ENCODE peak calls at places on chromosomes 5 and 9, in nine cellular contexts. S is CD8-positive, alpha-beta T cell; I is GM12864; F is H54; E is AG08396; G is adipocyte; B is endothelial cell of umbilical vein; U is HCT116; M is effector memory CD4-positive, alpha-beta T cell. K is an unnamed sample.

GRCh38 chr5:61362796-61363364 is 30.8 kb downstream of the ZSWIM6 start:
- DNase-seq in G (no peak), U (no peak), E (peak), M (no peak), F (no peak), B (no peak), S (peak), I (no peak), K (no peak)

GRCh38 chr5:37626266-37626665 is 213.6 kb downstream of the GDNF start:
- DNase-seq in S (no peak), I (no peak), E (no peak), M (no peak), G (no peak), F (no peak), B (no peak), U (no peak), K (no peak)

GRCh38 chr9:20040991-20041606 is 252.3 kb upstream of the SLC24A2 start:
- DNase-seq in I (no peak), E (no peak), M (no peak), B (no peak), S (no peak), U (no peak), G (no peak), F (no peak), K (no peak)

GRCh38 chr5:39328731-39329130 is 35.6 kb downstream of the C9 start:
- DNase-seq in M (no peak), I (no peak), S (no peak), G (no peak), E (no peak), U (no peak), B (no peak), F (no peak), K (no peak)

GRCh38 chr9:5688109-5688508 is 59.2 kb downstream of the RIC1 start:
- DNase-seq in F (no peak), I (no peak), G (peak), E (no peak), S (no peak), B (peak), M (no peak), U (no peak), K (no peak)

GRCh38 chr9:16268037-16269010 is 602.1 kb downstream of the BNC2 start:
- DNase-seq in F (no peak), U (no peak), I (no peak), G (peak), S (no peak), B (no peak), M (no peak), E (no peak), K (no peak)

GRCh38 chr5:113606298-113607134 is 93.0 kb downstream of the YTHDC2 start:
- DNase-seq in G (peak), F (peak), U (peak), S (peak), E (peak), M (no peak), I (peak), B (peak), K (peak)

GRCh38 chr5:175246242-175246891 is 197.6 kb downstream of the DRD1 start:
- DNase-seq in G (peak), S (no peak), U (peak), B (no peak), M (no peak), E (peak), F (peak), I (no peak), K (peak)

GRCh38 chr5:72194846-72195245 is 87.6 kb downstream of the MAP1B start:
- DNase-seq in B (no peak), I (peak), U (no peak), G (no peak), E (no peak), S (peak), F (no peak), M (no peak), K (no peak)

GRCh38 chr5:147223343-147223742 is 11.5 kb upstream of the STK32A start:
- DNase-seq in E (no peak), B (no peak), G (no peak), U (no peak), I (no peak), F (no peak), S (no peak), M (no peak), K (no peak)

GRCh38 chr9:69421908-69422801 is 97.1 kb downstream of the ENTREP1 start:
- DNase-seq in B (peak), E (peak), M (peak), I (no peak), S (no peak), G (peak), U (peak), F (peak), K (peak)

GRCh38 chr9:93656426-93657222 is 80.2 kb downstream of the PHF2 start:
- DNase-seq in B (no peak), M (no peak), U (no peak), F (no peak), I (no peak), G (no peak), E (no peak), S (no peak), K (no peak)

GRCh38 chr5:161040818-161041217 is 188.8 kb upstream of the ATP10B start:
- DNase-seq in S (no peak), E (no peak), I (no peak), G (no peak), U (no peak), M (no peak), B (no peak), F (no peak), K (no peak)

GRCh38 chr9:91740713-91741112 is 209.3 kb downstream of the ROR2 start:
- DNase-seq in S (no peak), U (no peak), E (peak), M (no peak), F (no peak), I (no peak), G (peak), B (no peak), K (no peak)

GRCh38 chr9:95725045-95725444 is 150.4 kb upstream of the ERCC6L2 start:
- DNase-seq in I (no peak), S (no peak), U (no peak), M (no peak), F (no peak), G (no peak), B (no peak), E (no peak), K (no peak)

GRCh38 chr5:77748160-77748559 is 28.0 kb downstream of the TBCA start:
- DNase-seq in E (no peak), U (no peak), B (no peak), G (no peak), M (no peak), F (no peak), S (no peak), I (no peak), K (no peak)

GRCh38 chr5:109688647-109688998 is 1.1 kb upstream of the MAN2A1 start:
- DNase-seq in B (no peak), F (no peak), G (peak), S (no peak), I (peak), E (no peak), U (peak), M (no peak), K (no peak)

GRCh38 chr5:179240561-179240960 is 104.7 kb downstream of the ADAMTS2 start:
- DNase-seq in S (no peak), E (no peak), I (no peak), U (no peak), B (no peak), F (no peak), M (no peak), G (no peak), K (no peak)

GRCh38 chr5:96247097-96247675 is 185.9 kb downstream of the PCSK1 start:
- DNase-seq in M (no peak), F (no peak), B (peak), I (no peak), S (no peak), E (peak), U (no peak), G (peak), K (no peak)

GRCh38 chr5:151216781-151217180 is 7.1 kb downstream of the CCDC69 start:
- DNase-seq in E (no peak), G (no peak), I (no peak), F (no peak), B (no peak), U (no peak), M (no peak), S (no peak), K (no peak)

GRCh38 chr5:151477106-151477505 is 29.7 kb downstream of the SLC36A1 start:
- DNase-seq in E (no peak), B (peak), M (no peak), I (no peak), S (no peak), U (no peak), F (no peak), G (peak), K (no peak)

GRCh38 chr9:15307523-15307841 is 466 bp upstream of the TTC39B start:
- DNase-seq in U (no peak), M (no peak), F (no peak), I (no peak), E (no peak), S (no peak), G (no peak), B (no peak), K (no peak)

GRCh38 chr5:1078851-1079250 is 33.0 kb downstream of the SLC12A7 start:
- DNase-seq in E (no peak), U (no peak), S (no peak), F (no peak), G (no peak), B (no peak), I (no peak), M (no peak), K (no peak)

GRCh38 chr5:14309864-14310531 is 166.9 kb downstream of the TRIO start:
- DNase-seq in S (no peak), G (no peak), U (no peak), F (no peak), B (no peak), I (no peak), M (no peak), E (no peak), K (no peak)

GRCh38 chr5:4082966-4083564 is 487.4 kb downstream of the IRX1 start:
- DNase-seq in G (no peak), I (no peak), U (no peak), M (no peak), F (no peak), E (no peak), S (no peak), B (no peak), K (no peak)